ENCODE peak calls at places on chromosomes 13 and 19, in five cellular contexts. J, T, N, U and W are unnamed samples.

GRCh38 chr13:39765801-39766463 is 110.5 kb downstream of the COG6 start:
- DNase-seq in J (no peak), T (peak), N (no peak), U (peak), W (peak)

GRCh38 chr19:51016798-51017683 is 2.5 kb downstream of the KLK10 start:
- DNase-seq in J (peak), T (peak), N (peak), U (peak), W (peak)

GRCh38 chr13:43597599-43597945 is 189.2 kb downstream of the ENOX1 start:
- DNase-seq in J (no peak), T (no peak), N (no peak), U (no peak), W (no peak)

GRCh38 chr19:49214701-49215100 is 57.1 kb downstream of the TRPM4 start:
- DNase-seq in J (no peak), T (no peak), N (no peak), U (no peak), W (no peak)

GRCh38 chr13:72960541-72960940 is 98.3 kb upstream of the KLF5 start:
- DNase-seq in J (no peak), T (no peak), N (no peak), U (no peak), W (no peak)

GRCh38 chr13:51286135-51287002 is 53.1 kb upstream of the SERPINE3 start:
- DNase-seq in J (peak), T (peak), N (peak), U (peak), W (peak)

GRCh38 chr13:111947876-111948275 is 119.1 kb upstream of the SOX1 start:
- DNase-seq in J (no peak), T (no peak), N (no peak), U (peak), W (no peak)

GRCh38 chr19:4534836-4535658 is at the start of gene PLIN5:
- DNase-seq in J (peak), T (peak), N (peak), U (peak), W (peak)

GRCh38 chr13:63938851-63939250 is 2523.2 kb upstream of the PCDH20 start:
- DNase-seq in J (no peak), T (no peak), N (peak), U (no peak), W (no peak)

GRCh38 chr19:46845959-46846459 is 4.6 kb downstream of the AP2S1 start:
- DNase-seq in J (no peak), T (no peak), N (no peak), U (no peak), W (no peak)

GRCh38 chr13:28451482-28452217 is 43.3 kb downstream of the FLT1 start:
- DNase-seq in J (no peak), T (peak), N (no peak), U (peak), W (no peak)

GRCh38 chr13:112943309-112944125 is 25.5 kb upstream of the MCF2L start:
- DNase-seq in J (peak), T (peak), N (peak), U (peak), W (peak)

GRCh38 chr19:41076286-41076685 is 12.0 kb upstream of the CYP2A13 start:
- DNase-seq in J (no peak), T (no peak), N (no peak), U (no peak), W (no peak)

GRCh38 chr19:18735324-18735723 is 51.8 kb downstream of the CRTC1 start:
- DNase-seq in J (no peak), T (no peak), N (no peak), U (no peak), W (no peak)

GRCh38 chr13:24148414-24149305 is 11.9 kb upstream of the SPATA13 start:
- DNase-seq in J (no peak), T (peak), N (peak), U (peak), W (peak)

GRCh38 chr19:12956446-12957388 is at the start of gene GADD45GIP1:
- DNase-seq in J (no peak), T (peak), N (peak), U (peak), W (peak)

GRCh38 chr13:27622102-27622820 is 569 bp downstream of the POLR1D start:
- DNase-seq in J (no peak), T (no peak), N (peak), U (no peak), W (peak)

GRCh38 chr13:27542220-27542619 is 78.1 kb downstream of the LNX2 start:
- DNase-seq in J (no peak), T (no peak), N (no peak), U (no peak), W (no peak)

GRCh38 chr13:60701919-60702318 is 304.9 kb downstream of the TDRD3 start:
- DNase-seq in J (no peak), T (no peak), N (no peak), U (no peak), W (no peak)

DNA sequence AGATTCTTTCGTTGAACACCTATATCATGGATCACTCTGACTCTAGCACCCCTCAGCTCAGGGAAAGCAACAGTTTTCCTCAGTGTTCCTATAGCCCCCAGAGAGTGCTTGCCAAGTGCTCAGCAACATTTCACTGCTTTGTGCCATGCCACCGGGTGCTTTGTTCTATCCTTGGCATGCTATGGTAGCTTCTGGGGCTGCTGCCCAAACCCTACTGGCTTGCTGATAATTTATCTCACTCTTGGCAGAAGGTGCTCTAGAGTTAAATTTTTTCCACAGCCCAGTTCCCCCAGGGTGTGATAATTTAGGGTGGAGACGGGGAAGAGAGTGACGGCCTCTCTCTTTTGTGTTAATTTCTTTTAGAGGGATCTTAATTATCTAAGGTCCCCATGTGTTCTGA is 12.5 kb upstream of the CSNK1A1L start:
- DNase-seq in J (no peak), T (no peak), N (no peak), U (no peak), W (no peak)
- H3K23ac ChIP-seq in J (no peak), T (no peak), N (no peak), U (no peak), W (no peak)

DNA sequence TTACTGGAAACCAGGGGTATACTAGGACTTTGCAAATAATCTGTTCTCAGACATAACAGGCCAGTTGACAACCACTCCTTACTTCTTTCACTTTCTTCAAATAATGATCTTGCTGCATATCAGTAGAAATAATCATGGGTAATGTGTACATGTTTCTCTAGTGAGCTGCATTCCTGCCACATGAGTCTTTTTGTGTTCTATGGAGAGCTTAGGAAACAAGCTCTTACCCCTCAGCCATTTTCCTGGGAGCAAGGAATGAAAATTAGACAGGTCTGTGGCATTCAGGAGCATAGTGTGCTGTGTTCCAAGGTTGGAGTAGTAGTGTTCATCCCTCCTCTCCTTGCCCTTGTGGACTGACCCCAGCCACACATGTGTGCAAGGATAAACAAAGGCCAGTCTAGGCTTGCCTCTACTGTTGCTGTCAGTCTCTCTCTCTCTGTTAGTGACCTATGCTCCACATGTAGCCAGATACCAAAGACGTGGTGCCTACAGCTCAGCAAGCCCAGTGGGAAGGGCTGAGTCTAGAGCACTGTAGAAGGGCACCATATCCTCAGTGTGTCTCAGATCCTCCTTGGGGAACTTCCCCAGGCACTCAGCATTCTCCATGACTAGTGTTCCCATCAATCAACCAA is 11.5 kb upstream of the OXGR1 start:
- DNase-seq in J (no peak), T (no peak), N (peak), U (no peak), W (peak)
- H3K23ac ChIP-seq in J (no peak), T (no peak), N (peak), U (no peak), W (no peak)

DNA sequence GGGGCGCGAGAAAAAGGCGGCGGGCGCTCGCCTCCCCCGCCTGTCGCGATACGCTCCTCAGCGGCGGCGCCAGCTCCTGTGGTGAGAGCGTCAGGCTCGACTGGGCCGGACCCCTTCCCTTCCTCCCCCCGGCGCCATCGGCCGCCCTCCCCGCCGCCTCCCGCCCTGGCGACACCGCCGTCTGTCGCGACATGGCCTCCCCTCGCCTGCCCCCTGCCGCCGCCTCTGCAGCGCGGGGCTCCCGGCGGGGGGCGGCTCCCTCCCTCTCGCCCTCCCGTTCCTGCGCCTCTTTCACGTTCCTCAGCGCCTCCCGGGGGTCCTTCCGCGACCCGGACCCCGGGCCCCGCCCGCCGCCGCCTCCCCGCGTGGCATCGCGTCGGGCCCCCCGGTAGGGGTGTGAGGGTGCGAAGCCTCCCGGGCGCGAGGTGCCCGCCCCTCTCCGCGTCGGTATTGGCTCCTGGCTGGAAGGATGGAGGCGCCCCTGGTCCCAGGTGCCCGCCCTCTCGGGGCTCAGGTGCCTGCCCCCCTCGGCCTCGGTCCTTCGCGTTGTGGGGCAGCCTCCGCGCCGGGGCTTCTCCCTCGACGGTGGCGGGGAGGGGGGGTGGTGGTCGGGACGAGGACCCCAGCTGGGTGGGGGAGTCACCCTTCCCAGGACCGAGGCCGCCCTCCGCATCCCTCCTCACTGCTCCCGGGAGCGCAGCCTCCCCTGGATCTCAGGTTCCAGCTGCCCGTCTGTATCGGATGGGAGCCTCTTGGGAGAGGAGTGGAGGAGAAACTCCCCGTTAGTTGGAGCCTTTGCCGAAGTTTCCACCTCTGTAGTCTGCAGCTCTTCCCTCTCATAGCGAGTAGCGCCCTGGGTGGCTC is 583 bp downstream of the CNOT3 start:
- DNase-seq in J (no peak), T (peak), N (no peak), U (no peak), W (no peak)
- H3K23ac ChIP-seq in J (peak), T (peak), N (peak), U (no peak), W (peak)

GRCh38 chr19:11641241-11641640 is 44.0 kb downstream of the ZNF627 start:
- DNase-seq in J (no peak), T (no peak), N (no peak), U (no peak), W (no peak)
- H3K23ac ChIP-seq in J (no peak), T (no peak), N (no peak), U (no peak), W (no peak)

GRCh38 chr13:110563463-110563774 is 1.9 kb upstream of the RAB20 start:
- DNase-seq in J (no peak), T (no peak), N (no peak), U (no peak), W (no peak)

GRCh38 chr13:110566201-110566600 is 4.7 kb upstream of the RAB20 start:
- DNase-seq in J (no peak), T (peak), N (no peak), U (no peak), W (no peak)

GRCh38 chr13:110562696-110563462 is 1.4 kb upstream of the RAB20 start:
- DNase-seq in J (no peak), T (no peak), N (no peak), U (no peak), W (no peak)

GRCh38 chr13:110565296-110565695 is 3.8 kb upstream of the RAB20 start:
- DNase-seq in J (no peak), T (peak), N (no peak), U (no peak), W (no peak)

GRCh38 chr13:110564472-110564985 is 3.0 kb upstream of the RAB20 start:
- DNase-seq in J (no peak), T (no peak), N (no peak), U (no peak), W (no peak)
- H3K23ac ChIP-seq in J (no peak), T (no peak), N (no peak), U (no peak), W (no peak)

DNA sequence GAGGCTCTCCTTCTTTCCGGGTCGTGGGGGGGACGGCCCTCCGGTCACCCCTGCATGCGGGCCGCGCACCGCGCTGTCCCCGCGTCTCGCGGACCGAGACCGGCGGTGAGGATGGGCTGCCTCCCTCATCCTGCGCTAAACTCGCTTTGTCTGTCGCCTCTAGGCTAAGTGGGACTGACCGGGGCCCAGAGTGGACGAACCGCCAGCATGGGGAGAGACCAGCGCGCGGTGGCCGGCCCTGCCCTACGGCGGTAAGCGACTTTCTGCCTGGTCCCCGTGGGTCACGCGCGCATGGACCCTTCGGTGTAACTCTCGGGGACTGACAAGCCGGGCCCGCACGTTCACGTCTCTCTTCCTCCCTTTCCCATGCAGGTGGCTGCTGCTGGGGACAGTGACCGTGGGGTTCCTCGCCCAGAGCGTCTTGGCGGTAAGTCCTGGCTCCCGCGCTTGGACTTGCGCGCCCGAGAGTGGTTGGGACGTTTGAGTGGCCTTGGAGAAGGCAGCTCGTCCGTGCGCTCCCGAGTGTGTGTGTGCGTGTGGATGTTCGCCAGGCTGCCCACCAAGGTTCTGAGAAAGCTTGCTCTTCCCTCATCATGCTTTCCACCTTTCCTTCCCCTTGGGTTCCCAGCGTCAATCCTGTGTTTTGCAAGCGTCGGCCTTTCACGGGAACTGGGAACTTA is 753 bp downstream of the COL4A2 start:
- DNase-seq in J (peak), T (peak), N (peak), U (peak), W (peak)
- H3K23ac ChIP-seq in J (peak), T (peak), N (peak), U (no peak), W (no peak)

GRCh38 chr19:15180451-15181390 is 20.1 kb downstream of the NOTCH3 start:
- DNase-seq in J (no peak), T (peak), N (no peak), U (peak), W (no peak)
- H3K23ac ChIP-seq in J (peak), T (no peak), N (no peak), U (no peak), W (no peak)